ENCODE peak calls at places on chromosome 16, in four cellular contexts. Z is HFF-Myc, W is lung, C is ovary. X is an unnamed sample.

GRCh38 chr16:68093816-68094613 is 8.8 kb downstream of the NFATC3 start:
- DNase-seq in C (no peak), Z (peak; percentile 50), W (no peak), X (no peak)

GRCh38 chr16:85627835-85628556 is 14.9 kb downstream of the GSE1 start:
- DNase-seq in Z (no peak), C (no peak), W (no peak), X (peak; percentile 67)

GRCh38 chr16:51121850-51122249 is 29.2 kb downstream of the SALL1 start:
- DNase-seq in W (no peak), Z (no peak), C (no peak), X (no peak)

GRCh38 chr16:70745536-70746025 is 55.4 kb downstream of the VAC14 start:
- DNase-seq in W (no peak), C (no peak), Z (no peak), X (no peak)

GRCh38 chr16:280991-281659 is 734 bp downstream of the ARHGDIG start:
- DNase-seq in Z (no peak), C (no peak), W (no peak), X (no peak)

GRCh38 chr16:31179747-31180458 is at the start of gene FUS:
- DNase-seq in Z (peak; percentile 63), C (peak; percentile 95), W (peak; percentile 90), X (peak; percentile 92)

GRCh38 chr16:50399411-50399810 is 30.6 kb upstream of the BRD7 start:
- DNase-seq in W (peak; percentile 2), C (no peak), Z (no peak), X (no peak)

GRCh38 chr16:13332713-13333255 is 431.4 kb downstream of the SHISA9 start:
- DNase-seq in C (no peak), W (no peak), Z (no peak), X (no peak)

GRCh38 chr16:3774156-3774767 is 56.9 kb upstream of the TRAP1 start:
- DNase-seq in C (peak; percentile 58), W (no peak), Z (peak; percentile 11), X (peak; percentile 52)

GRCh38 chr16:66030036-66030435 is 336.5 kb upstream of the CDH5 start:
- DNase-seq in Z (peak; percentile 40), W (no peak), C (peak; percentile 48), X (no peak)

GRCh38 chr16:11560701-11561439 is 25.8 kb downstream of the LITAF start:
- DNase-seq in Z (peak; percentile 43), W (no peak), C (peak; percentile 47), X (peak; percentile 58)

DNA sequence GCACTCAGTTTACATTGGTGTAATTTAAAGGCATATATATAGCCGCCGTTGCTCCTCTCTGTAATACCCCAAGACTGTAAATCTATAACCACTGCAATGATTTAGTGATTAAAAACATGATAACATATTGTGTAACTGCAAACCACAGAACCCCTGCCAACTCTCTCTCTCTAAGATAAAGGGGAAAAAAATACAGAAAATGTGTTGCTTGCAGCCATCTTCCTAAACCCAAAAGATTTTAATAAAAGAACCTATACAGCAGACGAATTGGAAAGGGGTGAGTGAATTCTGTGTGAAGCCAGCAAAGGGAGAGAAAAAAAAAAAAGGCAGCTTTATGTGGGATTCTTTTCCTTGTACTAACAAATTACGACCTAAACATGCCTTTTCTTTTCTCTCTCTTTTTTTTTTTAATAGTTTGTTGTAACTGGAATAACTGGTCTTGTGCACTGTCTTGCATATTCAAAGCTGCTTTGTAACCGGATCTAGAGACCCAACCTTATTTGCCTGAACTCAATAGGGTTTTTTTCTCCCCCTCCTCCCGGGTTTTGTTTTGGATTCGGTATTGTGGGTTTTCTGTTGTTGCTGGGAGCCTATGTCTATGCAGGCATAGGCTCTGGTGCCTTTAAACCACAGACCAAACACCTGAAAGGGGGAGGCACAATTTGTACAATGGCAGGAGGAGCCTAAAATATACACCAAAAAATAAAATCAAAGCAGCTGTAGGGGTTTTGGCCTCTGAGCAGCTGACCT is 7.0 kb upstream of the ZFHX3 start:
- DNase-seq in Z (no peak), C (no peak), W (no peak), X (no peak)
- H3K4me3 ChIP-seq in Z (no peak overlapping the region), C (no peak overlapping the region), W (no peak overlapping the region), X (peak overlapping the region; percentile 19)

DNA sequence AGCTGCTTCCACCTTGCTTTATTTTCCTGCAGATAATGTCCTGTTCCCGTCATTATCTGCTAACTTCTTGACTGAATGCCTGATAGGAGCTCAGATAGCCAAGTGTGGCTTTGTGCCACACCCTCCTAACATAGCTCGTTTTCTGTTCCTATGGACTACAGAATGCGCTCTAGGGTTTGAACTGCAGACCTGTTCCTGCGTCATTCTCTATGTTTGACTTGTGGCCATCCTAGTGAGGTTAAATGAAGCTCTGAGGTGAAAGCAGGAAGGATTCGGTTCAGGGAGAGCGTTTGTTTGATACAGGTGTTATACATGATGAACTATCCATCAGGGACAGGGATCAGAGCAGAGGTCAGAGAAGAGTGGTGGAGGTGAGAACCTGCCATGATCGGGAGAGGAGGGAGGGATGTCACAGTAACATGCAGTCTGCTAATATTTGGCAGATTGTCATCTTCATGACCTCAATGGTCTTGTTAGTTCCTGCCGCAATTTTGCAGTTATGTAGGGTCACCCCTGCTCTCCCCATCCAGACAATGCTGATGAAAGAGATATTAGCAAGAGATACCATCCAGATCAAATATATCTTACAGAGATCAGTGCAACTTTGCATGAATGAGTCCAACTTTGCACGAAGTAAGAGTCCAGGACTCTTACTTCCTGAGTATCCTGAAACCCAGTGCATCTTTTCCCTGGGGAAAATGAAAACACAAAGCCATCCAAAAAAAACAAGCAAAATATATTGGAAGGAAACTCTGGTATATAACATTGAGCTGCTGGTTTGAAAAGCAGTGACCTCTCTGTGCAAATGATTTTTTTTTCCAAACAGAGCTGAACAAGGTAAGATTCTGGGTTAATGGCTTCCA is 32.8 kb downstream of the MPHOSPH6 start:
- DNase-seq in Z (no peak), C (no peak), W (no peak), X (no peak)
- H3K4me3 ChIP-seq in Z (no peak overlapping the region), C (no peak overlapping the region), W (no peak overlapping the region), X (no peak overlapping the region)

GRCh38 chr16:22161999-22162657 is at the start of gene SDR42E2:
- DNase-seq in W (no peak), C (no peak), Z (no peak), X (no peak)
- H3K4me3 ChIP-seq in W (no peak within 1 kb of the TSS), C (no peak within 1 kb of the TSS), Z (no peak within 1 kb of the TSS), X (peak within 1 kb of the TSS; percentile 13)

DNA sequence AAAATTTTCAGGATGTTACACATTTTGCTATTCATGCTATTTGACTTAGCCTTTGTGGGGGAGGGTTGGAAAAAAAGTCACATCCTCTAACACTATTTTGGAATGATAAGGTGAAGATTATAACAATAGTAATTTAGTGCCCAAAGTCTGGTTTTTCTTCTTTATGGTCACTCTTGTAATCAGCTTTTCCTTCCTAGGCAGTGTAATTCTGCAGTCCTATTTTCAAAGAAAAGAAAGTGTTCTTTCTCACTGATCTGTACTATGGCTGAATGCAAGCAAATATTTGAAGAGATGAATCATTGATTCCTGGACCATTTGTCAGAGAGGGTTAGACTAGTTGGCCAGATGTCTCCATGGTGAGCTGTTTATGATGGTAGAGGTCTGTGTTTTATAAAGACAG is 8.4 kb downstream of the RSPRY1 start:
- DNase-seq in Z (peak; percentile 70), W (no peak), C (no peak), X (no peak)
- H3K4me3 ChIP-seq in Z (no peak overlapping the region), W (no peak overlapping the region), C (no peak overlapping the region), X (no peak overlapping the region)